ENCODE peak calls at places on chromosomes 6 and 20, in six cellular contexts. K is hepatocyte, D is OCI-LY7, J is neural progenitor cell, G is GM23338, C is MM.1S. U is an unnamed sample.

GRCh38 chr20:38674178-38675133 is 49.8 kb upstream of the SLC32A1 start:
- DNase-seq in K (peak; percentile 85), J (peak; percentile 86), C (no peak), G (peak; percentile 79), D (peak; percentile 86), U (no peak)

GRCh38 chr6:22072939-22073338 is 223.9 kb downstream of the PRL start:
- DNase-seq in G (no peak), C (no peak), J (no peak), K (no peak), D (no peak), U (peak; percentile 9)

GRCh38 chr20:57570145-57570850 is 9.4 kb downstream of the PCK1 start:
- DNase-seq in D (no peak), K (no peak), G (no peak), C (no peak), J (no peak), U (no peak)

GRCh38 chr6:6749791-6750434 is 161.4 kb downstream of the LY86 start:
- DNase-seq in G (peak; percentile 53), C (no peak), J (peak; percentile 49), D (no peak), K (peak; percentile 81), U (peak; percentile 90)

GRCh38 chr6:134007077-134007476 is 45.3 kb downstream of the SLC2A12 start:
- DNase-seq in G (no peak), J (no peak), C (no peak), D (no peak), K (no peak), U (peak; percentile 50)

GRCh38 chr6:141467881-141468280 is 664.8 kb upstream of the GJE1 start:
- DNase-seq in K (no peak), G (no peak), C (peak; percentile 51), D (no peak), J (no peak), U (peak; percentile 67)

GRCh38 chr6:117440558-117441525 is 15.1 kb upstream of the ROS1 start:
- DNase-seq in D (no peak), G (no peak), K (no peak), C (no peak), J (no peak), U (peak; percentile 89)

GRCh38 chr20:54680872-54681297 is 205.5 kb downstream of the DOK5 start:
- DNase-seq in C (peak; percentile 85), K (peak; percentile 73), G (peak; percentile 73), J (peak; percentile 75), D (peak; percentile 42), U (peak; percentile 75)

GRCh38 chr20:49697071-49697470 is 16.6 kb downstream of the B4GALT5 start:
- DNase-seq in D (peak; percentile 56), J (no peak), G (peak; percentile 49), K (peak; percentile 51), C (no peak), U (no peak)

GRCh38 chr6:159008656-159009288 is 8.8 kb upstream of the RSPH3 start:
- DNase-seq in C (peak; percentile 60), D (peak; percentile 85), K (peak; percentile 61), J (peak; percentile 30), G (peak; percentile 68), U (peak; percentile 54)
- H3K4me2 ChIP-seq in C (peak overlapping the region; percentile 57), D (peak overlapping the region; percentile 54), K (no peak overlapping the region), J (no peak overlapping the region), G (no peak overlapping the region), U (no peak overlapping the region)

DNA sequence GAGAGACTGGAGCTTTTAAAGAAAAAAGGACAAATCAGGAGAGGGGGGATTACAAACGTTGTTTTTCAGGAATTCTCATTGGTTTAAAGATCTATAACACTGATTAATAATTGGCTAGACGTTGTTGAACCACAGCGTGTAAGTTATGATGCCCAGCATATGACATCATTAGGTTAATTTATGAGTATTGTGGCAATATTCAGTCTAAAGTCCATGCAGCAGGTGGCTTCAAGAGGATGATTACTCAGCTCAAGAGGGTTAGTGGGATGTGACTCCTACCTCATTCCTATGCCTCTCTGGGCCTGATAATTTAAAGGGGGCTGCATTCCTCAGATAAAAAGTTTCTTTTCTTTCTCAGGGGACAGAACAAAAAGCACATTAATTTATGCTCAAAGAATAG is 1309.0 kb downstream of the EPHA7 start:
- DNase-seq in D (no peak), G (no peak), K (peak; percentile 51), C (no peak), J (no peak), U (no peak)
- TF ChIP-seq EZH2phosphoT487 in D (no peak), G (no peak), K (no peak), C (no peak), J (no peak), U (no peak)

DNA sequence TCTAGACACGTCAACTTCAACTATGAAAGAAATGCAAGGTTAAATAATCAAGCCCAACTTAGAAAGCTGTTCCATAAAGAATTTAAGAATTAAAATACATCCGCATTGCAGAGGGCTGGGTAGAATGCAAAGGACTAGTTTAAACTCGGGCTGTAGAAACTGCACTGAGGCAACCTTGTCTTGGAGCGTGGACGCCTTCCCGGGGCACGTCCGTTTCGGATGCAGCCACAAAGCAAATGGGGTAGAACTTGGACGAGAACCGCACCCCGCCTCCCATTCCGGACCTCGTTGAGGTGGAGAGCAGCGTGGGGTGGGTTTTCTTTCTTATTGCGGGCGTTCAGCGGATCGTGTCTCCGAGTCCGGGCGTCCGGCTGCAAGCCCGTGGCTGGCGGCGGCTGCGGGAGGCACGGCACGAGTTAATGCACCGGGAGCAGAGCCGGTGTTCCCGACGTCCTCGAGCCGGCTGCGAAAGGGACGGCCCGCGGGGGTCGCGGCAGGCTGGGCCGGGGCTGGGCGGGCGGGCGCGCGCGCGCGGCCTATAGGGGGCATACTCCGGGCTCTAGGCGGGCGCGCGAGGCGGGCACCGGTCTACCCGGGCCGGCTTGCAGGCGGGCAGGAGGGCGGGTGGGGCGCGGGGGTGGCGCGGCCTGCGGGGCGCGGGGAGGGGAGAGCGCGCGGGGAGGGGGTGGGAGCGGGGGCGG is 2.0 kb downstream of the JARID2 start:
- DNase-seq in K (peak; percentile 82), D (peak; percentile 72), G (peak; percentile 66), C (peak; percentile 49), J (peak; percentile 88), U (peak; percentile 37)
- TF ChIP-seq CTCF in K (peak; percentile 37), D (peak; percentile 38), G (no peak), C (no peak), J (peak; percentile 50), U (peak; percentile 8)

GRCh38 chr6:135675026-135675425 is 176.5 kb upstream of the PDE7B start:
- DNase-seq in C (no peak), K (no peak), J (no peak), G (no peak), D (no peak), U (no peak)
- H3K4me2 ChIP-seq in C (no peak overlapping the region), K (no peak overlapping the region), J (no peak overlapping the region), G (no peak overlapping the region), D (no peak overlapping the region), U (no peak overlapping the region)

DNA sequence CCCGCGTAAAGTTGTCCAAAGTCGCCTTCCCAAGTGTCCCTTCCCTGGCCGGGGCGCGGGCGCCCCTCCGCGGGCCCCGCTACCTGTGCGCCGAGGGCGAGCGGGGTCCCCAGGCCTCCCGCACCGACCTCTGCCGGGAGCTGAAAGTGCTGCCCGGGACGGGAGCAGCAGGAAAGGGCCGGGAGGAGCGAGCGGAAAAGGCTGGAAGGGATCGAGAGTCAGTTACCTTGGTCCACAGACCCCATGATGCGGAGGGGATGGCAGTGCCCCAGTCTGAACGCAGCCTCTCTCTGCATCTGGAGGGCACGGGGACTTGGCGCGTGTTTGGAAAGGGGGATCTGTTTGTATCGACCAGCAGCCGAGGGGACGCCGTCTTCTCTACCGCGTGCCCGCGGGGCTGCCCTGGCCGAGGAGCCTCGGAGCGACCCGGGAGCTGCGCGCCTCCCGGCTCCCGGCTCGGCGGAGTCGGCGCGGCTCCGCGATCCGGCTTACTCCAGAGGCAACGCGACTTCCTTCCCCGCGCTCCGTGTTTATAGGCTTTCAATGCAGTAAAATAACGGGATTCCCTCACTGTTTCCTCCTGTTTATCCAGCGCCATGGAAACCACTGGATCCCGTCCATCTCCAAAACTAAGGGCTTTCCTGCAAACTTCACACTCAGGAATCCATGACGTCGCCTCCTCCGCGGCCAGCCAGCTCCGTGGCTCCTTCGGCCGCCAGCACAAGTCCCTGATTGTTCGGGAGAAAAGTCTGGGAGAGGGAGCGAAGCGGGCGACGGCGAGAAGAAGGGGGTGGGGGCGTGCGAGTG is 20.0 kb upstream of the NFATC2 start:
- DNase-seq in C (no peak), J (peak; percentile 83), G (peak; percentile 83), K (peak; percentile 86), D (no peak), U (peak; percentile 93)
- TF ChIP-seq EZH2phosphoT487 in C (no peak), J (no peak), G (no peak), K (no peak), D (no peak), U (no peak)

GRCh38 chr20:21798384-21798783 is 92.9 kb downstream of the PAX1 start:
- DNase-seq in K (no peak), G (no peak), D (no peak), C (no peak), J (no peak), U (no peak)

GRCh38 chr20:21801193-21801592 is 95.7 kb downstream of the PAX1 start:
- DNase-seq in G (no peak), K (no peak), D (no peak), C (no peak), J (no peak), U (no peak)

GRCh38 chr20:21796059-21796458 is 90.6 kb downstream of the PAX1 start:
- DNase-seq in G (peak; percentile 44), J (peak; percentile 25), C (peak; percentile 27), K (no peak), D (peak; percentile 4), U (peak; percentile 21)
- TF ChIP-seq CTCF in G (peak; percentile 56), J (peak; percentile 44), C (peak; percentile 40), K (no peak), D (peak; percentile 70), U (peak; percentile 40)

GRCh38 chr6:148182378-148182777 is 160.3 kb upstream of the SASH1 start:
- DNase-seq in J (no peak), G (no peak), K (no peak), D (no peak), C (no peak), U (no peak)
- H3K4me2 ChIP-seq in J (no peak overlapping the region), G (no peak overlapping the region), K (no peak overlapping the region), D (no peak overlapping the region), C (no peak overlapping the region), U (no peak overlapping the region)

DNA sequence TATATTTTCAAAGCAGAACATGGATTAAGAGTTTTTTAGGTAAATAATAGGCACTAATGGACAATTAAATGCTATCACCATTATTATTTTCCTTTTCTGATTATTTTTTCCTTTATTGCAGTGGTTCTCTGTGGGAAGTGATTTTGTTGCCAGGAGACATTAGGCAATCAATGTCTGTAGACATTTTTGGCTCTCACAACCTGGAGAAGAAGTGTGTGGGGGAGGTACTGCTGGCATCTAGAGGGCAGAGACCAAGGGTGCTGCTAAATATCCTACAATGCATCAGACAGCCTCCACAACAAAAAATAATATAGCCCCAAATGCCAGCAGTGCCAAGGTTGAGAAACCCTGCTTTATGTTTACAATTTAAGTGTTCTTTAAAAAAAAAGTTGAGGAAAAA is 8.3 kb downstream of the IFNGR1 start:
- DNase-seq in D (no peak), K (no peak), G (no peak), J (no peak), C (no peak), U (no peak)
- TF ChIP-seq EZH2phosphoT487 in D (no peak), K (no peak), G (no peak), J (no peak), C (no peak), U (no peak)

U was measured in PC-3.